ENCODE peak calls at places on chromosomes 7 and 10, in nine cellular contexts. One of them, this sample, is unnamed.

GRCh38 chr7:158887594-158887993 is 31.2 kb downstream of the DYNC2I1 start:
- DNase-seq in WERI-Rb-1: no peak
- DNase-seq in fibroblast of mammary gland: peak
- DNase-seq in epithelial cell of esophagus: no peak
- DNase-seq in AG04450: no peak
- DNase-seq in hepatocyte: no peak
- DNase-seq in aorta: no peak
- DNase-seq in adrenal gland: no peak
- DNase-seq in astrocyte of the cerebellum: no peak
- DNase-seq in this sample: no peak

GRCh38 chr10:95264227-95265051 is 26.4 kb downstream of the PDLIM1 start:
- DNase-seq in WERI-Rb-1: no peak
- DNase-seq in fibroblast of mammary gland: no peak
- DNase-seq in epithelial cell of esophagus: peak
- DNase-seq in AG04450: no peak
- DNase-seq in hepatocyte: no peak
- DNase-seq in aorta: no peak
- DNase-seq in adrenal gland: no peak
- DNase-seq in astrocyte of the cerebellum: no peak
- DNase-seq in this sample: no peak

GRCh38 chr7:40824461-40824860 is 689.7 kb downstream of the SUGCT start:
- DNase-seq in WERI-Rb-1: no peak
- DNase-seq in fibroblast of mammary gland: no peak
- DNase-seq in epithelial cell of esophagus: no peak
- DNase-seq in AG04450: no peak
- DNase-seq in hepatocyte: no peak
- DNase-seq in aorta: no peak
- DNase-seq in adrenal gland: no peak
- DNase-seq in astrocyte of the cerebellum: no peak
- DNase-seq in this sample: no peak

GRCh38 chr10:68598978-68599753 is 39.0 kb downstream of the TET1 start:
- DNase-seq in WERI-Rb-1: peak
- DNase-seq in fibroblast of mammary gland: peak
- DNase-seq in epithelial cell of esophagus: peak
- DNase-seq in AG04450: peak
- DNase-seq in hepatocyte: peak
- DNase-seq in aorta: peak
- DNase-seq in adrenal gland: peak
- DNase-seq in astrocyte of the cerebellum: no peak
- DNase-seq in this sample: peak

GRCh38 chr7:52006674-52007073 is 690.1 kb upstream of the COBL start:
- DNase-seq in WERI-Rb-1: no peak
- DNase-seq in fibroblast of mammary gland: no peak
- DNase-seq in epithelial cell of esophagus: no peak
- DNase-seq in AG04450: no peak
- DNase-seq in hepatocyte: no peak
- DNase-seq in aorta: no peak
- DNase-seq in adrenal gland: no peak
- DNase-seq in astrocyte of the cerebellum: no peak
- DNase-seq in this sample: no peak

GRCh38 chr10:12940791-12941190 is 60.7 kb downstream of the CCDC3 start:
- DNase-seq in WERI-Rb-1: no peak
- DNase-seq in fibroblast of mammary gland: no peak
- DNase-seq in epithelial cell of esophagus: no peak
- DNase-seq in AG04450: no peak
- DNase-seq in hepatocyte: no peak
- DNase-seq in aorta: no peak
- DNase-seq in adrenal gland: no peak
- DNase-seq in astrocyte of the cerebellum: no peak
- DNase-seq in this sample: no peak

GRCh38 chr10:4174197-4174596 is 389.2 kb upstream of the KLF6 start:
- DNase-seq in WERI-Rb-1: peak
- DNase-seq in fibroblast of mammary gland: peak
- DNase-seq in epithelial cell of esophagus: no peak
- DNase-seq in AG04450: no peak
- DNase-seq in hepatocyte: no peak
- DNase-seq in aorta: no peak
- DNase-seq in adrenal gland: no peak
- DNase-seq in astrocyte of the cerebellum: no peak
- DNase-seq in this sample: no peak

GRCh38 chr7:114973147-114973546 is 51.3 kb downstream of the MDFIC start:
- DNase-seq in WERI-Rb-1: no peak
- DNase-seq in fibroblast of mammary gland: peak
- DNase-seq in epithelial cell of esophagus: no peak
- DNase-seq in AG04450: no peak
- DNase-seq in hepatocyte: no peak
- DNase-seq in aorta: no peak
- DNase-seq in adrenal gland: no peak
- DNase-seq in astrocyte of the cerebellum: peak
- DNase-seq in this sample: peak

GRCh38 chr7:121429803-121430202 is 33.7 kb upstream of the FAM3C start:
- DNase-seq in WERI-Rb-1: no peak
- DNase-seq in fibroblast of mammary gland: no peak
- DNase-seq in epithelial cell of esophagus: peak
- DNase-seq in AG04450: no peak
- DNase-seq in hepatocyte: no peak
- DNase-seq in aorta: no peak
- DNase-seq in adrenal gland: no peak
- DNase-seq in astrocyte of the cerebellum: no peak
- DNase-seq in this sample: no peak

GRCh38 chr7:122686360-122686878 is 12.5 kb downstream of the RNF133 start:
- DNase-seq in WERI-Rb-1: no peak
- DNase-seq in fibroblast of mammary gland: no peak
- DNase-seq in epithelial cell of esophagus: no peak
- DNase-seq in AG04450: no peak
- DNase-seq in hepatocyte: no peak
- DNase-seq in aorta: no peak
- DNase-seq in adrenal gland: no peak
- DNase-seq in astrocyte of the cerebellum: no peak
- DNase-seq in this sample: no peak

GRCh38 chr10:5509236-5509635 is 9.9 kb upstream of the CALML5 start:
- DNase-seq in WERI-Rb-1: no peak
- DNase-seq in fibroblast of mammary gland: no peak
- DNase-seq in epithelial cell of esophagus: peak
- DNase-seq in AG04450: no peak
- DNase-seq in hepatocyte: no peak
- DNase-seq in aorta: no peak
- DNase-seq in adrenal gland: no peak
- DNase-seq in astrocyte of the cerebellum: no peak
- DNase-seq in this sample: no peak

GRCh38 chr7:142379445-142379844 is 121.6 kb upstream of the PRSS58 start:
- DNase-seq in WERI-Rb-1: peak
- DNase-seq in fibroblast of mammary gland: no peak
- DNase-seq in epithelial cell of esophagus: no peak
- DNase-seq in AG04450: no peak
- DNase-seq in hepatocyte: no peak
- DNase-seq in aorta: no peak
- DNase-seq in adrenal gland: no peak
- DNase-seq in astrocyte of the cerebellum: no peak
- DNase-seq in this sample: no peak

GRCh38 chr10:65110029-65110428 is 1588.8 kb downstream of the REEP3 start:
- DNase-seq in WERI-Rb-1: no peak
- DNase-seq in fibroblast of mammary gland: no peak
- DNase-seq in epithelial cell of esophagus: no peak
- DNase-seq in AG04450: no peak
- DNase-seq in hepatocyte: no peak
- DNase-seq in aorta: no peak
- DNase-seq in adrenal gland: no peak
- DNase-seq in astrocyte of the cerebellum: no peak
- DNase-seq in this sample: no peak

GRCh38 chr7:130143986-130144618 is 61.1 kb downstream of the TMEM209 start:
- DNase-seq in WERI-Rb-1: no peak
- DNase-seq in fibroblast of mammary gland: no peak
- DNase-seq in epithelial cell of esophagus: no peak
- DNase-seq in AG04450: no peak
- DNase-seq in hepatocyte: peak
- DNase-seq in aorta: no peak
- DNase-seq in adrenal gland: no peak
- DNase-seq in astrocyte of the cerebellum: no peak
- DNase-seq in this sample: no peak

GRCh38 chr7:29471444-29472138 is 92.0 kb upstream of the PRR15 start:
- DNase-seq in WERI-Rb-1: peak
- DNase-seq in fibroblast of mammary gland: no peak
- DNase-seq in epithelial cell of esophagus: no peak
- DNase-seq in AG04450: no peak
- DNase-seq in hepatocyte: peak
- DNase-seq in aorta: no peak
- DNase-seq in adrenal gland: no peak
- DNase-seq in astrocyte of the cerebellum: no peak
- DNase-seq in this sample: no peak

GRCh38 chr10:44198096-44198779 is 186.7 kb downstream of the CXCL12 start:
- DNase-seq in WERI-Rb-1: no peak
- DNase-seq in fibroblast of mammary gland: no peak
- DNase-seq in epithelial cell of esophagus: no peak
- DNase-seq in AG04450: peak
- DNase-seq in hepatocyte: no peak
- DNase-seq in aorta: no peak
- DNase-seq in adrenal gland: no peak
- DNase-seq in astrocyte of the cerebellum: no peak
- DNase-seq in this sample: no peak

GRCh38 chr7:100493476-100494264 is 9.9 kb downstream of the NYAP1 start:
- DNase-seq in WERI-Rb-1: peak
- DNase-seq in fibroblast of mammary gland: no peak
- DNase-seq in epithelial cell of esophagus: peak
- DNase-seq in AG04450: no peak
- DNase-seq in hepatocyte: peak
- DNase-seq in aorta: no peak
- DNase-seq in adrenal gland: no peak
- DNase-seq in astrocyte of the cerebellum: no peak
- DNase-seq in this sample: no peak

GRCh38 chr7:12196386-12196785 is 14.7 kb upstream of the TMEM106B start:
- DNase-seq in WERI-Rb-1: no peak
- DNase-seq in fibroblast of mammary gland: no peak
- DNase-seq in epithelial cell of esophagus: no peak
- DNase-seq in AG04450: no peak
- DNase-seq in hepatocyte: no peak
- DNase-seq in aorta: no peak
- DNase-seq in adrenal gland: no peak
- DNase-seq in astrocyte of the cerebellum: no peak
- DNase-seq in this sample: no peak

GRCh38 chr10:55813451-55814170 is 547.4 kb downstream of the ZWINT start:
- DNase-seq in WERI-Rb-1: no peak
- DNase-seq in fibroblast of mammary gland: no peak
- DNase-seq in epithelial cell of esophagus: no peak
- DNase-seq in AG04450: no peak
- DNase-seq in hepatocyte: no peak
- DNase-seq in aorta: no peak
- DNase-seq in adrenal gland: no peak
- DNase-seq in astrocyte of the cerebellum: no peak
- DNase-seq in this sample: no peak

GRCh38 chr7:147607151-147607800 is 983.3 kb upstream of the C7orf33 start:
- DNase-seq in WERI-Rb-1: peak
- DNase-seq in fibroblast of mammary gland: no peak
- DNase-seq in epithelial cell of esophagus: no peak
- DNase-seq in AG04450: no peak
- DNase-seq in hepatocyte: no peak
- DNase-seq in aorta: no peak
- DNase-seq in adrenal gland: no peak
- DNase-seq in astrocyte of the cerebellum: no peak
- DNase-seq in this sample: no peak
- H3K4me3 ChIP-seq in WERI-Rb-1: no peak
- H3K4me3 ChIP-seq in fibroblast of mammary gland: no peak
- H3K4me3 ChIP-seq in epithelial cell of esophagus: no peak
- H3K4me3 ChIP-seq in AG04450: no peak
- H3K4me3 ChIP-seq in hepatocyte: no peak
- H3K4me3 ChIP-seq in aorta: no peak
- H3K4me3 ChIP-seq in adrenal gland: no peak
- H3K4me3 ChIP-seq in astrocyte of the cerebellum: no peak
- H3K4me3 ChIP-seq in this sample: no peak

GRCh38 chr7:14714161-14714728 is 188.3 kb downstream of the DGKB start:
- DNase-seq in WERI-Rb-1: no peak
- DNase-seq in fibroblast of mammary gland: no peak
- DNase-seq in epithelial cell of esophagus: peak
- DNase-seq in AG04450: no peak
- DNase-seq in hepatocyte: no peak
- DNase-seq in aorta: no peak
- DNase-seq in adrenal gland: no peak
- DNase-seq in astrocyte of the cerebellum: no peak
- DNase-seq in this sample: no peak

GRCh38 chr7:14720792-14721191 is 181.8 kb downstream of the DGKB start:
- DNase-seq in WERI-Rb-1: peak
- DNase-seq in fibroblast of mammary gland: peak
- DNase-seq in epithelial cell of esophagus: no peak
- DNase-seq in AG04450: no peak
- DNase-seq in hepatocyte: no peak
- DNase-seq in aorta: no peak
- DNase-seq in adrenal gland: no peak
- DNase-seq in astrocyte of the cerebellum: no peak
- DNase-seq in this sample: peak

GRCh38 chr7:14717711-14718304 is 184.7 kb downstream of the DGKB start:
- DNase-seq in WERI-Rb-1: no peak
- DNase-seq in fibroblast of mammary gland: peak
- DNase-seq in epithelial cell of esophagus: peak
- DNase-seq in AG04450: no peak
- DNase-seq in hepatocyte: peak
- DNase-seq in aorta: no peak
- DNase-seq in adrenal gland: no peak
- DNase-seq in astrocyte of the cerebellum: peak
- DNase-seq in this sample: no peak

GRCh38 chr7:14717169-14717568 is 185.4 kb downstream of the DGKB start:
- DNase-seq in WERI-Rb-1: no peak
- DNase-seq in fibroblast of mammary gland: no peak
- DNase-seq in epithelial cell of esophagus: no peak
- DNase-seq in AG04450: no peak
- DNase-seq in hepatocyte: no peak
- DNase-seq in aorta: no peak
- DNase-seq in adrenal gland: no peak
- DNase-seq in astrocyte of the cerebellum: no peak
- DNase-seq in this sample: no peak
- H3K4me3 ChIP-seq in WERI-Rb-1: no peak
- H3K4me3 ChIP-seq in fibroblast of mammary gland: no peak
- H3K4me3 ChIP-seq in epithelial cell of esophagus: no peak
- H3K4me3 ChIP-seq in AG04450: no peak
- H3K4me3 ChIP-seq in hepatocyte: no peak
- H3K4me3 ChIP-seq in aorta: no peak
- H3K4me3 ChIP-seq in adrenal gland: no peak
- H3K4me3 ChIP-seq in astrocyte of the cerebellum: no peak
- H3K4me3 ChIP-seq in this sample: no peak

GRCh38 chr7:7228472-7228871 is 46.1 kb downstream of the C1GALT1 start:
- DNase-seq in WERI-Rb-1: no peak
- DNase-seq in fibroblast of mammary gland: peak
- DNase-seq in epithelial cell of esophagus: peak
- DNase-seq in AG04450: no peak
- DNase-seq in hepatocyte: no peak
- DNase-seq in aorta: no peak
- DNase-seq in adrenal gland: no peak
- DNase-seq in astrocyte of the cerebellum: no peak
- DNase-seq in this sample: no peak
- H3K4me3 ChIP-seq in WERI-Rb-1: no peak
- H3K4me3 ChIP-seq in fibroblast of mammary gland: no peak
- H3K4me3 ChIP-seq in epithelial cell of esophagus: no peak
- H3K4me3 ChIP-seq in AG04450: no peak
- H3K4me3 ChIP-seq in hepatocyte: no peak
- H3K4me3 ChIP-seq in aorta: no peak
- H3K4me3 ChIP-seq in adrenal gland: no peak
- H3K4me3 ChIP-seq in astrocyte of the cerebellum: no peak
- H3K4me3 ChIP-seq in this sample: no peak

DNA sequence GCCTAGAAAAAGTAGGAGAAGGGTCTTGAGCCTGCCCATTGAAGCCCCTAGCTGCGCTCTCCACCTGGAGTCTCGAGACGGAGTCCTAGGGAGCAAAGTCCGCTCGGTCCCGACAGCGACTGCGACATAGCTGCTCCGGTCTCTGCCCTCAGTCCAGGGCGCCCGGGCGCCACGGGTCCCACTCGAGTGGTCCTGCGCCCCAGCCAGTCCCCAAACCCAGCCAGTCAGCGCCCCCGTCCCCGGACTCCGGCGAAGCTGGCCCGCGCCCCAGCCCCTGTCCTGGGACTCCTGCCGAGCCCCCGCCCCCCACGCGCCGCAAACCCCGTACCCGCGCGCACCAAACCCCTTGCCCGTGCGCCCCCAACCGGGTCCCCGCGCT is 480 bp downstream of the TNS3 start:
- DNase-seq in WERI-Rb-1: no peak
- DNase-seq in fibroblast of mammary gland: no peak
- DNase-seq in epithelial cell of esophagus: no peak
- DNase-seq in AG04450: no peak
- DNase-seq in hepatocyte: peak
- DNase-seq in aorta: no peak
- DNase-seq in adrenal gland: no peak
- DNase-seq in astrocyte of the cerebellum: no peak
- DNase-seq in this sample: no peak
- H3K4me3 ChIP-seq in WERI-Rb-1: peak
- H3K4me3 ChIP-seq in fibroblast of mammary gland: peak
- H3K4me3 ChIP-seq in epithelial cell of esophagus: peak
- H3K4me3 ChIP-seq in AG04450: peak
- H3K4me3 ChIP-seq in hepatocyte: peak
- H3K4me3 ChIP-seq in aorta: peak
- H3K4me3 ChIP-seq in adrenal gland: peak
- H3K4me3 ChIP-seq in astrocyte of the cerebellum: peak
- H3K4me3 ChIP-seq in this sample: peak